ENCODE peak calls at places on chromosomes 12 and 14, in four cellular contexts. M, X, F and C are unnamed samples.

GRCh38 chr12:107326237-107326636 is 232.9 kb upstream of the CRY1 start:
- DNase-seq in X (no peak), M (no peak), F (no peak), C (no peak)

GRCh38 chr12:29709056-29709455 is 74.7 kb downstream of the TMTC1 start:
- DNase-seq in F (no peak), X (no peak), M (no peak), C (no peak)

GRCh38 chr14:92039073-92039719 is 663 bp downstream of the TRIP11 start:
- DNase-seq in F (peak), M (no peak), X (peak), C (peak)

GRCh38 chr14:53696217-53696965 is 260.2 kb downstream of the BMP4 start:
- DNase-seq in M (no peak), F (no peak), X (no peak), C (no peak)

GRCh38 chr12:85866929-85867776 is 6.9 kb upstream of the NTS start:
- DNase-seq in X (peak), F (peak), M (no peak), C (no peak)

GRCh38 chr12:27824126-27824842 is 44.2 kb upstream of the MANSC4 start:
- DNase-seq in X (no peak), F (peak), M (no peak), C (no peak)

GRCh38 chr12:96698965-96699364 is 208.1 kb upstream of the NEDD1 start:
- DNase-seq in F (no peak), M (no peak), X (no peak), C (no peak)

GRCh38 chr12:117684471-117684870 is 284.3 kb downstream of the KSR2 start:
- DNase-seq in M (no peak), X (no peak), F (no peak), C (no peak)

GRCh38 chr14:91036741-91037469 is 23.5 kb downstream of the RPS6KA5 start:
- DNase-seq in X (no peak), M (no peak), F (no peak), C (no peak)

GRCh38 chr12:124667671-124668337 is 100.4 kb upstream of the NCOR2 start:
- DNase-seq in F (no peak), X (no peak), M (no peak), C (no peak)

GRCh38 chr12:49580572-49581535 is 12.9 kb upstream of the MCRS1 start:
- DNase-seq in M (peak), X (peak), F (peak), C (no peak)

GRCh38 chr14:53882684-53883083 is 73.9 kb downstream of the BMP4 start:
- DNase-seq in X (no peak), M (no peak), F (no peak), C (no peak)

DNA sequence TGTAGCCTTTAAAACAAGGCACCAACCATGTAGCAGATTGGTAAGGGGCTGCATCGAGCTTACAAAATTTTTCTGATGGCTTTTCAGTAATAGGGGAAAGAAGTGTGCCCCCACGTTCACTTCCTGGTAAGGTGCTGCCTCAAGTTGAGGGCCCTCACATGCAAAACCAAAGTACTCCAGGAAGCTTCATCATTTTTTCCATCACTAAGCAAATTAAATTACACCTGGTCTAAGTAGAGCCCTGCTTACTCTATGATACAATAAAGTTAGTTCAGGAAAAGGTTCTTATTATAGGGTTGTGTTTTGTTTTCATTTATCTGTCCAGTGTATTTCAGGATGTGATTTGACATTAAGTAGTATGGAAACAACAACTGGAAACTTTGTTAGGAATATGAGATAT is 15.0 kb upstream of the AKAP5 start:
- DNase-seq in F (no peak), M (no peak), X (no peak), C (no peak)
- TF ChIP-seq CTCF in F (no peak), M (no peak), X (no peak), C (no peak)

DNA sequence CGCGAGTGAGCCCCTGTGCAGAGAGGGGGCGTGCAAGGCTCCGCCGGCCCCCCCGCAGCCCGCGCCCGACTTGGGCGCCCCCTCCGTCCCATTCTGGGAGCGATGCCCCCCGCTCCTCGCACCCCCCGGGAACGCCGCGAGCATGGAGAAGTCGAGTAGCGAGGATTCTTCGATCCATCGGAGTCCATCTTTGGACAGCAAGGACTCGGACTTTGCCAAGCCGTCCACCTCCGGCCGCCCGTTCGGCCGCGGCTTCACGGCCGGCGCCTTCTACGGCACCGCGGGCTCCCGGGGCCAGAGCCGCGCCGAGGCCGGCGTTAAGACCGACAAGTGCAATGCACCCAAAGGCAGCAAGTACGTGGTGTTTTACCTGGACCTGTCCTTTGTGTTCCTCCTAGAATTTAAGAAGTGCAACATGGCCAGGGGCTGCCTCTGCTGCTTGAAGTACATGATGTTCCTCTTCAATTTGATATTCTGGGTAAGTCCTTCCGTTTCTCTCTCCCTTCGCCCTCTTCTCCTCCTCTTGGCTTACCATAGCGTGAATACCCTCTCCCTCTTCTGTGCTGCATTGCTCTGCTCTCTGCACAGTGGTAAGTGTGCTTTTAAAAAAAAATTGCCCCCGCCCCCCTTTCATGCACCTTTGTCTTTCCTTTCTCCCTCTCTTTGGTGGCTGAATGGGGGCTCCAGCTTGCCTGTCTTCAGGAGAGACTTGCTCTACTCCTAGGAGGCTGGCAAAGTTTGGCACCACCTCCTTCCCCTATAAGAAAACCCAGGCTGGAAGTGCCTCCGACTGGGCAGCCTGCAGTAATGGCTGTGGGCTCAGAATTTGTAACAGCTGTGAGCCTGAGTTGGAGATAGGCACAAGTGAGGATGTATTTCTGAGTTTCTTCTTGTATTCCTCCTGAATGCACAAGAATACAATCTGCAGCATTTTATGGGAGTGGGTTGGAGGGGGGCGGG is 123.9 kb downstream of the TSPAN9 start:
- DNase-seq in F (no peak), X (peak), M (no peak), C (no peak)
- TF ChIP-seq CTCF in F (no peak), X (no peak), M (no peak), C (no peak)

GRCh38 chr12:5072326-5072725 is 28.6 kb downstream of the KCNA5 start:
- DNase-seq in X (peak), F (no peak), M (no peak), C (no peak)

GRCh38 chr12:5071496-5071895 is 27.8 kb downstream of the KCNA5 start:
- DNase-seq in M (no peak), F (no peak), X (no peak), C (no peak)

GRCh38 chr12:5070090-5070489 is 26.4 kb downstream of the KCNA5 start:
- DNase-seq in M (no peak), X (no peak), F (no peak), C (no peak)

GRCh38 chr12:5073838-5074237 is 30.2 kb downstream of the KCNA5 start:
- DNase-seq in X (no peak), M (no peak), F (no peak), C (no peak)

DNA sequence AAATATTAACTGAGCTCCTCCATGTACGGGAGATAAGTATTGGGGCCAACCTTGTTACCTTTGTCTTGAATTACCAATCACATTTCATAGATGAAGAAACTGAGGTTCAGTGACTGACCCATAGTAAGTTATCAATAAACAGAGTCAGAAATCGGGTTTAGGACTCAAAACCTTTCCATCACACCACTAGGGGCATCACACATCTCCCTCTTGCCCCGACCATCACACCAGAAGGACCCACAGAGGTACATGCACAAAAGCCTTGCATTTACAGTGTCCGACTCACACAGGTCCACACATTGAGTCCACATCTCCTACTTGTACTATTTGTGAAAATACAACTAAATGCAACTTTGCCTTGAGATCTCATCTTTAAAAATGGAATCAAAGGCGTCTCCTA is 29.4 kb downstream of the KCNA5 start:
- DNase-seq in X (no peak), F (no peak), M (no peak), C (no peak)
- TF ChIP-seq CTCF in X (no peak), F (no peak), M (no peak), C (no peak)

GRCh38 chr12:109714141-109714912 is 702 bp downstream of the FAM222A start:
- DNase-seq in F (peak), M (peak), X (peak), C (no peak)
- TF ChIP-seq CTCF in F (peak), M (no peak), X (peak), C (peak)

DNA sequence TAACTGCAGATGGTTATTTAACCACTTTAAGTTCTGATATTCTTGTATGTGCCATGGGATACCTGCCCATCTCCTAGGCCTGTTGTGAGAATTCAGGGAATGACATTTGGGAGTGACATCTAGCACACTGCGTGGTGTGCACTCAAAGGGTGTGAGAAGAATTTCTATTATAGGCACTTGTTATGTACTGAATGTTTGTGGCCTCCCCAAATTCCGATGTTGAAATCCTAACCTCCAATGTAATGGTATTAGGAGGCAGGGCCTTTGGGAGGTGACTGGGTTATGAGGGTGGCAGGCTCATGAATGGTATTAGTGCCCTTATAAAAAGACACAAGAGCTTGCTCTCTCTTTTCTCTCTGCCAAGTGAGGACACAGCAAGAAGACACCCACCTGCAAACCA is 27.6 kb downstream of the VCPKMT start:
- DNase-seq in X (no peak), F (no peak), M (no peak), C (no peak)
- TF ChIP-seq CTCF in X (no peak), F (no peak), M (no peak), C (no peak)

GRCh38 chr12:10170199-10170598 is 1.7 kb downstream of the OLR1 start:
- DNase-seq in M (no peak), X (no peak), F (no peak), C (no peak)

GRCh38 chr12:10169094-10169493 is 2.8 kb downstream of the OLR1 start:
- DNase-seq in X (no peak), F (no peak), M (no peak), C (no peak)

GRCh38 chr12:10174986-10175614 is 3.2 kb upstream of the OLR1 start:
- DNase-seq in M (no peak), F (no peak), X (no peak), C (no peak)

GRCh38 chr12:10175849-10176641 is 2.8 kb upstream of the TMEM52B start:
- DNase-seq in X (no peak), F (no peak), M (no peak), C (no peak)

DNA sequence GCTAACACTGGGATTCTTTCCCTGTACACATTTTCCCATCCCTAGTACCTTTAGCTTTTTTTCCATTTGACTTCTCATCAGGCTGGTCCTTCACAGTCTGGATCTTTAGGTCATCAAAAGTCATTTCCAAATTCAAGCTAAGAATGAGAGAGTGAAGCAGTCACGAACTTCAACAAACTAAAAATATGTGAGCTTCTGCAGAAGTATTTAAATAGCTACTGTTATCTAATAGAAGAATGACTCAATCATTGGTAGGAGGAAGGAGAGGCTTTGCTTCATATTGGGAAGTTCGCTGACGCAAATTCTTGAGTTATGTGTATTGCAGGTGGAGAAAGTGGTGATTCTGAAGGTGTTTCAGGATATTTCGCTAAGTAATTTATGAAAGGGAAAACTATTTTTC is at the start of gene OLR1:
- DNase-seq in M (no peak), F (no peak), X (no peak), C (no peak)
- TF ChIP-seq CTCF in M (no peak), F (no peak), X (no peak), C (no peak)

DNA sequence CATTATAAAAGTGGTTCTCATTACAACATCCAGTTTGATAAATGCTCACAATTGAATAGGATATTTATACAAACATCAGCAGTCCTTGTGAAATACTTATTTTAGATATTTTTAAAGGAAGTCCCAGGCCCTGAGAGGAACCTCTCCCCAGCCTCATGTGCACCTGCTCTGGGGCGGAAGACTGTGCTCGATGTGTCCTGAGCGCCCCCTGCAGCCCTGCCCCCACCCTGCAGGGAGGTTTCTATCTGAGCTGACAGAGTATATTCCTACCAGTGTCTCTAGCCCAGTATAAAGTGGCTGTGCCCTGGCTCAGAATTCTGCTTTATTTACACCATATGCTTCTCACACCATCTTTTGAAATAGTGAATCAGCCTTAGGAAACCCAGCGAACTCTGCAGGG is 1349.1 kb downstream of the TMEM121 start:
- DNase-seq in F (peak), M (no peak), X (no peak), C (no peak)
- TF ChIP-seq CTCF in F (peak), M (peak), X (no peak), C (peak)

GRCh38 chr14:72521968-72522741 is 371.7 kb downstream of the DPF3 start:
- DNase-seq in F (no peak), X (no peak), M (no peak), C (no peak)

GRCh38 chr14:72518809-72519377 is 375.0 kb downstream of the DPF3 start:
- DNase-seq in M (no peak), F (peak), X (no peak), C (no peak)

GRCh38 chr14:72522847-72523246 is 371.1 kb downstream of the DPF3 start:
- DNase-seq in F (no peak), X (no peak), M (no peak), C (no peak)

GRCh38 chr14:72519543-72519942 is 374.4 kb downstream of the DPF3 start:
- DNase-seq in M (no peak), X (no peak), F (no peak), C (no peak)

DNA sequence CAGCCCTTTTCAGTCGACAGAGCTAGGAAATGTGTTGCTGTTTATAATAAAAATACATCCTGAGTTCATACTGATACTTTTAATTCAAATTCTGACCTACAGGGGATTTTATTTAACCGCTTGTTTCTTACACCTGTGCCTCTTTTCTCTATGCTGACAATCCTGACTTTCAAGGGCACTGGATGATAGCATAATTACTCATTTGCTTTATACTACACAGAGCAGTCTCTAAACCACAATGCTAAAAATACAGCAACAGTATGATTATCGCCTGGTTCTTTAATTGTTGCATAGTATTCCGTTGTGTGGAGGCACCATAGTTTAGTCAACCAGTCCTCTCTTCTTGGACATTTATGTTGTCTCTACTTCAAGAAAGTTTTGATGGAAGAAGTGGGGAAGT is 372.9 kb downstream of the DPF3 start:
- DNase-seq in M (no peak), X (no peak), F (no peak), C (no peak)
- TF ChIP-seq CTCF in M (no peak), X (no peak), F (no peak), C (no peak)

GRCh38 chr14:21056520-21057163 is 980 bp upstream of the RNASE8 start:
- DNase-seq in M (no peak), F (no peak), X (no peak), C (no peak)
- TF ChIP-seq CTCF in M (no peak), F (no peak), X (no peak), C (no peak)